ENCODE peak calls at places on chromosomes 3 and 15, in six cellular contexts. Y is MV-4-11, B is KBM-7, X is stromal cell of bone marrow, M is amniotic stem cell, C is gastrocnemius medialis. Z is an unnamed sample.

GRCh38 chr3:141302364-141303141 is 65.8 kb upstream of the ZBTB38 start:
- DNase-seq in Y (peak), B (no peak), X (peak), M (peak), C (no peak), Z (peak)

GRCh38 chr3:183349421-183350157 is 78.8 kb downstream of the MCF2L2 start:
- DNase-seq in Y (no peak), B (no peak), X (no peak), M (no peak), C (no peak), Z (no peak)

GRCh38 chr15:72133211-72133610 is 15.0 kb downstream of the SENP8 start:
- DNase-seq in Y (no peak), B (no peak), X (no peak), M (no peak), C (no peak), Z (no peak)

GRCh38 chr3:45496550-45496949 is 98.0 kb upstream of the LIMD1 start:
- DNase-seq in Y (no peak), B (no peak), X (no peak), M (no peak), C (peak), Z (no peak)

GRCh38 chr3:174767853-174768382 is 91.2 kb upstream of the NAALADL2 start:
- DNase-seq in Y (no peak), B (no peak), X (peak), M (no peak), C (no peak), Z (no peak)

GRCh38 chr3:30980993-30981392 is 86.5 kb upstream of the GADL1 start:
- DNase-seq in Y (no peak), B (no peak), X (no peak), M (no peak), C (no peak), Z (no peak)

GRCh38 chr3:131995936-131996335 is 38.9 kb downstream of the CPNE4 start:
- DNase-seq in Y (no peak), B (no peak), X (no peak), M (no peak), C (no peak), Z (no peak)

GRCh38 chr3:12458901-12459300 is 25.4 kb upstream of the TSEN2 start:
- DNase-seq in Y (peak), B (no peak), X (no peak), M (no peak), C (no peak), Z (no peak)

GRCh38 chr3:115784739-115785571 is 161.6 kb downstream of the GAP43 start:
- DNase-seq in Y (no peak), B (no peak), X (peak), M (peak), C (no peak), Z (peak)

GRCh38 chr15:85587707-85588441 is 206.9 kb downstream of the KLHL25 start:
- DNase-seq in Y (no peak), B (no peak), X (peak), M (no peak), C (no peak), Z (no peak)

GRCh38 chr3:39255503-39256325 is 24.1 kb downstream of the CX3CR1 start:
- DNase-seq in Y (peak), B (peak), X (no peak), M (no peak), C (no peak), Z (no peak)

GRCh38 chr15:51600114-51600513 is 22.5 kb downstream of the DMXL2 start:
- DNase-seq in Y (no peak), B (peak), X (no peak), M (no peak), C (no peak), Z (peak)

GRCh38 chr3:124250053-124250452 is 258.1 kb upstream of the ROPN1 start:
- DNase-seq in Y (no peak), B (peak), X (no peak), M (no peak), C (no peak), Z (no peak)

GRCh38 chr15:38069001-38069400 is 134.6 kb downstream of the TMCO5A start:
- DNase-seq in Y (peak), B (peak), X (peak), M (peak), C (no peak), Z (peak)

Z was measured in AG08396.